ENCODE peak calls at places on chromosomes 4 and X, in nine cellular contexts. U is left lobe of liver; M is KG1; W is activated CD4-positive, alpha-beta T cell treated with anti-CD3 and anti-CD28 coated beads, Interleukin-2, amount 50 U/mL, for 1 hour; C is HL-60; O is activated CD4-positive, CD25-positive, alpha-beta regulatory T cell; N is CD4-positive, alpha-beta T cell; R is NCI-H1092 treated with DMSO at 0.1 percent for 48 hours; X is stimulated activated CD4-positive, alpha-beta T cell treated with anti-CD3 and anti-CD28 coated beads, Interleukin-4, amount 100 ng/mL, for 1 hour. T is an unnamed sample.

GRCh38 chrX:50211510-50211909 is 6.9 kb downstream of the CCNB3 start:
- DNase-seq in M (no peak), N (no peak), U (no peak), R (no peak), O (no peak), C (peak; percentile 31), W (no peak), X (no peak), T (no peak)

GRCh38 chr4:74501579-74501978 is 56.6 kb downstream of the AREG start:
- DNase-seq in N (no peak), W (no peak), M (no peak), O (no peak), R (no peak), X (no peak), U (no peak), C (no peak), T (no peak)

GRCh38 chr4:156294577-156294976 is 340.9 kb upstream of the CTSO start:
- DNase-seq in R (peak; percentile 47), U (no peak), X (no peak), N (no peak), O (no peak), W (no peak), M (no peak), C (peak; percentile 8), T (no peak)

GRCh38 chr4:11073621-11074051 is 355.1 kb downstream of the HS3ST1 start:
- DNase-seq in R (no peak), X (no peak), C (no peak), N (no peak), U (no peak), M (no peak), W (no peak), O (no peak), T (no peak)

GRCh38 chr4:155667538-155668511 is 1.2 kb downstream of the GUCY1A1 start:
- DNase-seq in X (no peak), O (no peak), M (no peak), C (no peak), R (no peak), U (peak; percentile 56), W (no peak), N (no peak), T (peak; percentile 66)

GRCh38 chr4:77127837-77128621 is 29.0 kb upstream of the CCNG2 start:
- DNase-seq in N (no peak), W (no peak), U (no peak), X (no peak), C (no peak), M (no peak), R (peak; percentile 26), O (no peak), T (no peak)

GRCh38 chr4:38965866-38966265 is 66.3 kb downstream of the TMEM156 start:
- DNase-seq in M (no peak), U (no peak), O (no peak), N (no peak), C (no peak), X (no peak), W (no peak), R (no peak), T (no peak)

GRCh38 chr4:87543835-87544461 is 14.8 kb upstream of the SPARCL1 start:
- DNase-seq in C (no peak), N (no peak), U (no peak), R (no peak), O (no peak), M (no peak), W (no peak), X (no peak), T (peak; percentile 14)

GRCh38 chr4:105050896-105051295 is 95.8 kb upstream of the TET2 start:
- DNase-seq in N (no peak), U (no peak), O (no peak), X (no peak), M (no peak), C (no peak), W (no peak), R (no peak), T (no peak)

GRCh38 chr4:184448828-184449227 is 25.5 kb downstream of the IRF2 start:
- DNase-seq in R (no peak), C (peak; percentile 56), W (no peak), U (no peak), O (no peak), X (no peak), N (no peak), M (no peak), T (peak; percentile 19)

GRCh38 chr4:186724861-186725419 is 1.3 kb upstream of the FAT1 start:
- DNase-seq in O (no peak), M (no peak), R (peak; percentile 19), N (no peak), W (no peak), X (no peak), C (no peak), U (no peak), T (no peak)

GRCh38 chr4:1050486-1051213 is 39.2 kb downstream of the FGFRL1 start:
- DNase-seq in R (no peak), W (no peak), X (no peak), U (no peak), O (no peak), M (no peak), C (no peak), N (no peak), T (no peak)

GRCh38 chrX:51420610-51421009 is 75.8 kb downstream of the NUDT11 start:
- DNase-seq in U (no peak), X (no peak), O (no peak), R (peak; percentile 2), M (no peak), W (peak; percentile 3), C (peak; percentile 9), N (no peak), T (no peak)

GRCh38 chr4:61041527-61041926 is 158.6 kb upstream of the ADGRL3 start:
- DNase-seq in O (no peak), W (no peak), R (no peak), U (no peak), M (no peak), N (no peak), X (no peak), C (peak; percentile 3), T (no peak)

GRCh38 chr4:19636451-19636850 is 615.3 kb upstream of the SLIT2 start:
- DNase-seq in O (no peak), X (no peak), C (no peak), M (no peak), U (no peak), R (no peak), N (no peak), W (no peak), T (no peak)

GRCh38 chrX:49212209-49212608 is 12.2 kb upstream of the SYP start:
- DNase-seq in C (no peak), O (no peak), R (no peak), W (no peak), X (no peak), M (no peak), U (no peak), N (no peak), T (no peak)

GRCh38 chrX:132266583-132267355 is 47.5 kb upstream of the RAP2C start:
- DNase-seq in N (no peak), R (no peak), U (no peak), W (no peak), M (no peak), O (no peak), X (no peak), C (no peak), T (no peak)

GRCh38 chrX:111837226-111837625 is 38.8 kb upstream of the TRPC5OS start:
- DNase-seq in M (no peak), W (no peak), R (peak; percentile 75), X (no peak), O (no peak), C (no peak), U (no peak), N (no peak), T (no peak)

GRCh38 chrX:50813843-50814661 is at the start of gene SHROOM4:
- DNase-seq in U (peak; percentile 45), W (no peak), O (no peak), X (no peak), N (no peak), M (no peak), C (no peak), R (no peak), T (no peak)

GRCh38 chr4:119692001-119692400 is 63.4 kb upstream of the PDE5A start:
- DNase-seq in X (no peak), U (no peak), W (no peak), C (no peak), M (no peak), O (no peak), R (no peak), N (no peak), T (no peak)